ENCODE peak calls at places on chromosome 15, in six cellular contexts. V is NB4, H is body of pancreas, I is breast epithelium, R is lower leg skin, Z is testis. M is an unnamed sample.

GRCh38 chr15:86139828-86140227 is 60.2 kb downstream of the AGBL1 start:
- DNase-seq in R (no peak), V (peak), Z (peak), H (no peak), I (no peak), M (no peak)

GRCh38 chr15:42154576-42155355 is 1.7 kb downstream of the PLA2G4F start:
- DNase-seq in Z (no peak), H (no peak), R (peak), V (no peak), I (no peak), M (no peak)

GRCh38 chr15:83695246-83695645 is 41.3 kb downstream of the ADAMTSL3 start:
- DNase-seq in I (no peak), V (no peak), R (no peak), Z (no peak), H (no peak), M (no peak)

GRCh38 chr15:33581032-33581431 is 270.3 kb downstream of the RYR3 start:
- DNase-seq in V (no peak), Z (no peak), R (no peak), I (no peak), H (no peak), M (no peak)

GRCh38 chr15:31312220-31312619 is 14.4 kb upstream of the KLF13 start:
- DNase-seq in Z (no peak), I (peak), V (no peak), R (peak), H (no peak), M (no peak)

GRCh38 chr15:72491768-72492167 is 17.6 kb downstream of the ARIH1 start:
- DNase-seq in V (no peak), I (no peak), Z (no peak), H (no peak), R (no peak), M (no peak)

GRCh38 chr15:79595995-79596622 is 164.0 kb downstream of the MINAR1 start:
- DNase-seq in H (peak), R (no peak), Z (peak), V (peak), I (no peak), M (peak)

GRCh38 chr15:53328341-53328740 is 431.1 kb downstream of the WDR72 start:
- DNase-seq in H (no peak), R (no peak), V (peak), Z (no peak), I (no peak), M (peak)

GRCh38 chr15:35394416-35394815 is 151.5 kb downstream of the DPH6 start:
- DNase-seq in I (no peak), Z (no peak), V (peak), H (no peak), R (no peak), M (no peak)

GRCh38 chr15:51312754-51313390 is 25.5 kb downstream of the CYP19A1 start:
- DNase-seq in H (no peak), R (peak), V (no peak), Z (no peak), I (no peak), M (no peak)

GRCh38 chr15:72919936-72920455 is 132.3 kb upstream of the NEO1 start:
- DNase-seq in V (no peak), R (no peak), I (no peak), Z (no peak), H (no peak), M (no peak)

GRCh38 chr15:65392368-65392767 is 14.6 kb upstream of the IGDCC3 start:
- DNase-seq in H (no peak), Z (no peak), I (no peak), V (no peak), R (no peak), M (no peak)

GRCh38 chr15:52857937-52858336 is 67.8 kb upstream of the ONECUT1 start:
- DNase-seq in I (no peak), H (no peak), R (no peak), Z (no peak), V (no peak), M (no peak)

GRCh38 chr15:31036783-31037182 is 45.4 kb upstream of the MTMR10 start:
- DNase-seq in I (no peak), R (no peak), Z (no peak), H (no peak), V (peak), M (no peak)

GRCh38 chr15:87764461-87765236 is 491.9 kb downstream of the NTRK3 start:
- DNase-seq in I (no peak), R (no peak), V (no peak), H (no peak), Z (no peak), M (no peak)

DNA sequence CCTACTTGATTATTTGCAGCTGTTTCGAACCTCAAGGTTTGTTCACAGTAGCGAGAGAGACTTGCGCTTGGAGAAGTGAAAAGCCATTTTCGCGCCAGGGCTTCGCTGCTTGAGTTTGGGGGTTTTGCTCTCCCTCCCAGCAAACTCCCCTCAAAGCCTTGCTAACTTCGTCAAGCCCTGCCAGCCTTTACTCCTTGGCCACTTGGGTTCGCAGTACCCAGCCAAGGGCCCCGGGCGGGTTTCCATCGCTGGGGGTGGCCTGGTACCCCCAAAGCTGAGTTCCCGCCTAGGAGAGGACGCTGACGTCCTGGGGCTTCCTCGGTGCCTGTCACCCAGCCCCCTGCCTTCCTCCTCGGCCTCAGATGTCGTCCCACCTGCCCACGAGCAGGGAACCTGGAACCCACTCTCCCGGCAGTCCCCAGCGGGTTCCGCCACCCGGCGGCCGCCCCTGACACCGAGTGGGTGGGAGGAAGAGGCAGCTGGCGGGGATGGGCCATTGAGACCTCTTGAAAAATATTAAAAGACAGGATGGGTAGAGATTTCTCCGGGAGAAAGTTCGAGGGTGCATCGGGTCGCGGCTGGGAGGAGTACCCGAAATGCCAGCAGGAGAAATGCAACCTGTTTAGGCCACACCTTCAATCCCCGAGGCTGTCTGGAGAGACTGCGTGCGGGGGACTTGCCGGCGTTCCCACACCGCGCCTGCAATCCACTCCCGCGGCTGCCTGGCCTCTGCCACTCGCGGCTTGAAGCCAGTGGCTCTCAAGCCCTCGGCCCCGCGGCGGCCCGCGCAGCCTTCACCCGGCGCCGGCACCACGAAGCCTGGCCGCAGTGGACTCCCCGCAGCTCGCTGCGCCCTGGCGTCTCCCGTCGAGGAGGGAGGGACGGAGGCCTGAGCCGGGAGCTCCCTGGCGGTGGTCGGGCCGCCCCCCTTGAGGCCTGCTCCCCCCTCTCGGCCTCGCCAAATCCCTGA is 8.8 kb upstream of the NR2F2 start:
- DNase-seq in R (peak), H (peak), Z (no peak), V (no peak), I (no peak), M (no peak)
- TF ChIP-seq POLR2A in R (no peak), H (no peak), Z (no peak), V (no peak), I (no peak), M (no peak)

DNA sequence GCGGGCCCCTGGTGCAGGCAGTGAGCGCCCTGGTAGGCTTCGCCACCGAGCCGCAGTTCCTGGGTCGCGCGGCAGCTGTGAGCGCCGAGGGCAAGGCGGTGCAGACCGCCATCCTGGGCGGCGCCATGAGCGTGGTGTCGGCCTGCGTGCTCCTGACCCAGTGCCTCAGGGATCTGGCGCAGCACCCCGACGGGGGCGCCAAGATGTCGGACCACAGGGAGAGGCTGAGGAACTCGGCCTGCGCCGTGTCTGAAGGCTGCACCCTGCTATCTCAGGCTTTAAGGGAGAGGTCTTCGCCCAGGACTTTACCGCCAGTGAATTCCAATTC is 2.3 kb downstream of the TLNRD1 start:
- DNase-seq in V (no peak), H (no peak), Z (no peak), R (no peak), I (no peak), M (no peak)
- TF ChIP-seq POLR2A in V (no peak), H (no peak), Z (no peak), R (no peak), I (no peak), M (no peak)

DNA sequence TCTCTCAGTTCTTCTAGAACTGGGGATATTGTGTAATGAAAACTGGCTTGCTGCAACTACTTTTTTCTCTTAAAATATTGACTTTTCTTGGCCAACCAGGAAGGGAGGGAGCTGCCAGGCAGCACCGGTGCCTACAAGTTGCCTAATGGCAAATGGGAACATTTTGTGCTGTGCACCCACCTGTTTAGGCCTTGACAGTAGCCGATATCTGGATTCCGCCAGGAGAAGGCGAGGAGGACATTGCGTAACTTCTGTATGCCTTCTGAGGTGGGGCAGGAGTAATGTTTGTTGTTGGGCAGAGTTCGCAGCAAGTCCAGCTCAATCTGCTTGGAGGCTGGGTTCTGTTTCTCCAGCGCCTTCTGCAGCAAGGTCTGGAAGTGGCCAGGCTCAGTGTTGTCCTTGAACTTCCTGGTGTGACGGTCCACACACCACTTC is 64.9 kb downstream of the TBC1D2B start:
- DNase-seq in Z (no peak), R (peak), V (no peak), I (no peak), H (peak), M (no peak)
- TF ChIP-seq POLR2A in Z (no peak), R (no peak), V (no peak), I (no peak), H (no peak), M (no peak)

GRCh38 chr15:78131295-78132021 is at the start of gene CIB2:
- DNase-seq in R (peak), V (peak), Z (peak), H (peak), I (peak), M (no peak)
- TF ChIP-seq POLR2A in R (no peak), V (peak), Z (no peak), H (peak), I (no peak), M (no peak)

GRCh38 chr15:68083463-68083862 is 29.3 kb downstream of the PIAS1 start:
- DNase-seq in H (no peak), I (no peak), V (no peak), Z (no peak), R (no peak), M (no peak)
- TF ChIP-seq POLR2A in H (no peak), I (no peak), V (no peak), Z (no peak), R (no peak), M (no peak)

M was measured in esophagus muscularis mucosa.